ENCODE peak calls at places on chromosomes 5 and 9, in ten cellular contexts. Y is lung; G is heart left ventricle; A is heart right ventricle; F is left ventricle myocardium inferior; M is CD4-positive, alpha-beta T cell; J is CD8-positive, alpha-beta T cell; K is tibial nerve; C is tibial artery; R is astrocyte. I is an unnamed sample.

GRCh38 chr5:157959355-157959754 is 100.4 kb upstream of the CLINT1 start:
- DNase-seq in G (no peak), Y (no peak), A (no peak), J (no peak), F (no peak), M (no peak), K (no peak), R (no peak), C (no peak), I (no peak)

GRCh38 chr5:16617272-16617973 is 626 bp upstream of the RETREG1 start:
- DNase-seq in A (peak; percentile 35), M (peak; percentile 73), J (peak; percentile 61), K (no peak), C (no peak), G (no peak), F (peak; percentile 37), Y (no peak), R (no peak), I (no peak)

GRCh38 chr5:41252036-41252435 is 38.7 kb upstream of the C6 start:
- DNase-seq in R (peak; percentile 76), C (no peak), Y (no peak), M (no peak), A (no peak), G (no peak), J (no peak), F (no peak), K (no peak), I (no peak)

GRCh38 chr9:121557581-121558422 is 58.2 kb upstream of the GGTA1 start:
- DNase-seq in F (peak; percentile 65), Y (peak; percentile 61), A (peak; percentile 59), C (peak; percentile 79), R (peak; percentile 96), M (no peak), J (peak; percentile 12), G (peak; percentile 80), K (peak; percentile 48), I (peak; percentile 95)

GRCh38 chr5:144120781-144121180 is 49.7 kb downstream of the YIPF5 start:
- DNase-seq in K (no peak), C (no peak), F (no peak), G (no peak), J (no peak), Y (no peak), M (no peak), R (no peak), A (no peak), I (no peak)

GRCh38 chr5:168883253-168883880 is 304.2 kb upstream of the PANK3 start:
- DNase-seq in K (no peak), F (no peak), R (no peak), A (no peak), J (no peak), G (no peak), C (no peak), M (no peak), Y (no peak), I (no peak)

GRCh38 chr5:174059247-174059646 is 13.7 kb downstream of the NSG2 start:
- DNase-seq in J (no peak), M (no peak), Y (no peak), G (no peak), R (no peak), F (no peak), C (no peak), K (no peak), A (no peak), I (no peak)

GRCh38 chr5:122040903-122041302 is 37.2 kb downstream of the LOX start:
- DNase-seq in M (no peak), C (no peak), F (no peak), A (no peak), G (no peak), R (no peak), Y (no peak), J (no peak), K (no peak), I (no peak)

GRCh38 chr9:84230355-84231136 is 110.0 kb downstream of the SLC28A3 start:
- DNase-seq in A (no peak), F (no peak), R (peak; percentile 25), G (no peak), Y (no peak), C (no peak), J (no peak), K (no peak), M (no peak), I (no peak)

GRCh38 chr5:5017827-5018559 is 122.1 kb upstream of the ADAMTS16 start:
- DNase-seq in Y (no peak), M (no peak), R (peak; percentile 82), F (no peak), G (no peak), J (no peak), A (no peak), C (no peak), K (no peak), I (no peak)

GRCh38 chr5:149438711-149439132 is 59.6 kb upstream of the IL17B start:
- DNase-seq in K (no peak), F (no peak), J (no peak), Y (no peak), A (no peak), C (no peak), R (no peak), G (no peak), M (no peak), I (no peak)

GRCh38 chr5:39892708-39893107 is 467.9 kb upstream of the DAB2 start:
- DNase-seq in K (no peak), G (no peak), F (no peak), M (no peak), A (no peak), C (no peak), J (no peak), R (no peak), Y (no peak), I (no peak)

GRCh38 chr5:96489518-96489917 is 56.5 kb upstream of the PCSK1 start:
- DNase-seq in A (no peak), R (no peak), M (no peak), G (no peak), C (no peak), Y (no peak), J (no peak), K (no peak), F (no peak), I (no peak)

GRCh38 chr9:37241340-37241739 is 121.0 kb downstream of the ZCCHC7 start:
- DNase-seq in Y (no peak), K (no peak), R (no peak), C (no peak), G (no peak), A (no peak), M (no peak), F (no peak), J (no peak), I (no peak)

GRCh38 chr5:86763914-86764313 is 146.2 kb downstream of the COX7C start:
- DNase-seq in M (no peak), G (no peak), R (no peak), J (no peak), C (no peak), K (no peak), F (no peak), Y (no peak), A (no peak), I (no peak)
- H3K27ac ChIP-seq in M (no peak overlapping the region), G (no peak overlapping the region), R (no peak overlapping the region), J (no peak overlapping the region), C (no peak overlapping the region), K (no peak overlapping the region), F (no peak overlapping the region), Y (no peak overlapping the region), A (no peak overlapping the region), I (no peak overlapping the region)

DNA sequence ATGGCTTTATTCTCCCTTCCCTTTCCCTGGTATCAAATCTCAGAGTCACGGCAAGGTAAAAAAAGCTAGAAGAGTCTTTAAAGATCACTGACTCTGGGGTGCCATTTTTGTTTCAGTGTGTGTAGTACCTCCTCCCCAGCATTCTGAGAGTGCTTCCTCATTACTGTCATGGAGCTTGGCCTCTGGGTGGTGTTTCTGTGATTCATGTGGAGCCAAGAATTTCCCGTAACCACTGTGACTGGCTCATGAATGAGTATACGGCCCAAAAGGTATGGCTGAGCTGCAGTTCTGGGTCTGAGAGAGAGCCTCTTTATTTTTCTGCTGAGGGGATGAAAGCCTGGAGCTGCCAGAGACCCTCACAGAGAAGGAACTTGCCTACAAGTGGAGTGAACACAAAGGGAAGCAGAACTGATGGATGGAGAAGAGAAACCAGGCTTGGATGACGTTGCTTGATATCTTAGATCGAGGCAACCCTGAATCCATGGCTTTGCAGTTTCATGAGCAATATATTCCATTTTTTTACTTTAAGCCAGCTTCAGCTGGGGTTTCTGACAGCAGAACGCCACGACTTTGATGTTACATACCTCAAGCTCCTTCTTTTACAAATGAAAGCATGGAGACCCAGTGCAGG is 85.6 kb downstream of the PTTG1 start:
- DNase-seq in A (no peak), J (no peak), R (peak; percentile 83), M (no peak), Y (no peak), K (no peak), G (no peak), F (no peak), C (no peak), I (no peak)
- H3K27ac ChIP-seq in A (peak overlapping the region; percentile 65), J (no peak overlapping the region), R (peak overlapping the region; percentile 63), M (no peak overlapping the region), Y (no peak overlapping the region), K (no peak overlapping the region), G (no peak overlapping the region), F (no peak overlapping the region), C (no peak overlapping the region), I (no peak overlapping the region)

GRCh38 chr5:31781772-31782171 is 142.8 kb downstream of the PDZD2 start:
- DNase-seq in C (no peak), M (no peak), Y (no peak), A (no peak), F (no peak), K (no peak), R (no peak), G (no peak), J (no peak), I (no peak)
- H3K27ac ChIP-seq in C (no peak overlapping the region), M (no peak overlapping the region), Y (no peak overlapping the region), A (no peak overlapping the region), F (peak overlapping the region; percentile 71), K (no peak overlapping the region), R (no peak overlapping the region), G (no peak overlapping the region), J (no peak overlapping the region), I (no peak overlapping the region)

GRCh38 chr5:31237159-31237558 is 43.7 kb downstream of the CDH6 start:
- DNase-seq in G (no peak), F (no peak), R (no peak), C (no peak), J (no peak), Y (no peak), K (no peak), M (no peak), A (no peak), I (no peak)

GRCh38 chr5:31236339-31236738 is 42.9 kb downstream of the CDH6 start:
- DNase-seq in J (no peak), Y (no peak), A (no peak), F (no peak), M (no peak), R (no peak), C (no peak), G (no peak), K (no peak), I (no peak)

GRCh38 chr5:31235381-31235780 is 41.9 kb downstream of the CDH6 start:
- DNase-seq in C (no peak), A (no peak), K (no peak), G (no peak), J (no peak), Y (no peak), M (no peak), F (no peak), R (peak; percentile 23), I (no peak)

GRCh38 chr5:31231171-31231570 is 37.7 kb downstream of the CDH6 start:
- DNase-seq in J (no peak), M (no peak), R (peak; percentile 18), G (no peak), Y (no peak), C (no peak), F (no peak), K (no peak), A (no peak), I (no peak)

GRCh38 chr5:31232273-31232888 is 38.9 kb downstream of the CDH6 start:
- DNase-seq in J (no peak), M (no peak), Y (no peak), R (peak; percentile 44), A (no peak), G (no peak), K (no peak), C (peak; percentile 23), F (no peak), I (no peak)
- H3K27ac ChIP-seq in J (no peak overlapping the region), M (no peak overlapping the region), Y (no peak overlapping the region), R (peak overlapping the region; percentile 76), A (no peak overlapping the region), G (no peak overlapping the region), K (peak overlapping the region; percentile 57), C (peak overlapping the region; percentile 43), F (peak overlapping the region; percentile 68), I (peak overlapping the region; percentile 21)